ENCODE peak calls at places on chromosome 13, in five cellular contexts. One of them, this sample, is unnamed.
A peak's percentile ranks its signal among the peaks of the same experiment; 100 is the strongest.

GRCh38 chr13:112966776-112967175 is 2.2 kb upstream of the MCF2L start:
- DNase-seq in IMR-90: no peak
- DNase-seq in heart right ventricle: no peak
- DNase-seq in HFF-Myc: no peak
- DNase-seq in AG10803: no peak
- DNase-seq in this sample: no peak

GRCh38 chr13:63696055-63696454 is 2280.4 kb upstream of the PCDH20 start:
- DNase-seq in IMR-90: peak; percentile 93
- DNase-seq in heart right ventricle: no peak
- DNase-seq in HFF-Myc: no peak
- DNase-seq in AG10803: no peak
- DNase-seq in this sample: no peak

GRCh38 chr13:30927595-30927994 is 4.9 kb upstream of the TEX26 start:
- DNase-seq in IMR-90: no peak
- DNase-seq in heart right ventricle: no peak
- DNase-seq in HFF-Myc: no peak
- DNase-seq in AG10803: no peak
- DNase-seq in this sample: no peak

GRCh38 chr13:36026556-36026955 is 104.6 kb downstream of the DCLK1 start:
- DNase-seq in IMR-90: no peak
- DNase-seq in heart right ventricle: no peak
- DNase-seq in HFF-Myc: no peak
- DNase-seq in AG10803: no peak
- DNase-seq in this sample: no peak

GRCh38 chr13:32255744-32256120 is 59.4 kb downstream of the ZAR1L start:
- DNase-seq in IMR-90: peak; percentile 76
- DNase-seq in heart right ventricle: no peak
- DNase-seq in HFF-Myc: no peak
- DNase-seq in AG10803: no peak
- DNase-seq in this sample: no peak

GRCh38 chr13:63910406-63910957 is 2494.8 kb upstream of the PCDH20 start:
- DNase-seq in IMR-90: peak; percentile 7
- DNase-seq in heart right ventricle: no peak
- DNase-seq in HFF-Myc: no peak
- DNase-seq in AG10803: no peak
- DNase-seq in this sample: no peak

GRCh38 chr13:90787007-90787406 is 560.5 kb upstream of the MIR17HG start:
- DNase-seq in IMR-90: no peak
- DNase-seq in heart right ventricle: no peak
- DNase-seq in HFF-Myc: no peak
- DNase-seq in AG10803: no peak
- DNase-seq in this sample: no peak

GRCh38 chr13:97429681-97430081 is 4.3 kb upstream of the RAP2A start:
- DNase-seq in IMR-90: peak; percentile 50
- DNase-seq in heart right ventricle: peak; percentile 5
- DNase-seq in HFF-Myc: no peak
- DNase-seq in AG10803: peak; percentile 72
- DNase-seq in this sample: no peak

GRCh38 chr13:98478134-98479129 is 98.5 kb downstream of the STK24 start:
- DNase-seq in IMR-90: peak; percentile 36
- DNase-seq in heart right ventricle: no peak
- DNase-seq in HFF-Myc: no peak
- DNase-seq in AG10803: peak; percentile 48
- DNase-seq in this sample: peak; percentile 43

GRCh38 chr13:108408670-108409069 is 139.2 kb downstream of the TNFSF13B start:
- DNase-seq in IMR-90: no peak
- DNase-seq in heart right ventricle: no peak
- DNase-seq in HFF-Myc: no peak
- DNase-seq in AG10803: no peak
- DNase-seq in this sample: no peak

GRCh38 chr13:74299688-74300087 is 165.5 kb upstream of the KLF12 start:
- DNase-seq in IMR-90: no peak
- DNase-seq in heart right ventricle: no peak
- DNase-seq in HFF-Myc: no peak
- DNase-seq in AG10803: no peak
- DNase-seq in this sample: no peak

GRCh38 chr13:74301200-74302063 is 167.2 kb upstream of the KLF12 start:
- DNase-seq in IMR-90: peak; percentile 24
- DNase-seq in heart right ventricle: no peak
- DNase-seq in HFF-Myc: no peak
- DNase-seq in AG10803: no peak
- DNase-seq in this sample: no peak

GRCh38 chr13:74298912-74299311 is 164.7 kb upstream of the KLF12 start:
- DNase-seq in IMR-90: no peak
- DNase-seq in heart right ventricle: no peak
- DNase-seq in HFF-Myc: no peak
- DNase-seq in AG10803: no peak
- DNase-seq in this sample: no peak
- H3K4me3 ChIP-seq in IMR-90: no peak overlapping the region
- H3K4me3 ChIP-seq in heart right ventricle: no peak overlapping the region
- H3K4me3 ChIP-seq in HFF-Myc: no peak overlapping the region
- H3K4me3 ChIP-seq in AG10803: no peak overlapping the region
- H3K4me3 ChIP-seq in this sample: no peak overlapping the region

GRCh38 chr13:41028051-41028450 is 8.9 kb upstream of the ELF1 start:
- DNase-seq in IMR-90: peak; percentile 45
- DNase-seq in heart right ventricle: no peak
- DNase-seq in HFF-Myc: no peak
- DNase-seq in AG10803: no peak
- DNase-seq in this sample: no peak

GRCh38 chr13:41032646-41033396 is 13.7 kb upstream of the ELF1 start:
- DNase-seq in IMR-90: no peak
- DNase-seq in heart right ventricle: no peak
- DNase-seq in HFF-Myc: no peak
- DNase-seq in AG10803: no peak
- DNase-seq in this sample: no peak

GRCh38 chr13:41026806-41027205 is 7.7 kb upstream of the ELF1 start:
- DNase-seq in IMR-90: no peak
- DNase-seq in heart right ventricle: no peak
- DNase-seq in HFF-Myc: no peak
- DNase-seq in AG10803: no peak
- DNase-seq in this sample: no peak

GRCh38 chr13:41025518-41025917 is 6.4 kb upstream of the ELF1 start:
- DNase-seq in IMR-90: no peak
- DNase-seq in heart right ventricle: no peak
- DNase-seq in HFF-Myc: no peak
- DNase-seq in AG10803: no peak
- DNase-seq in this sample: no peak

DNA sequence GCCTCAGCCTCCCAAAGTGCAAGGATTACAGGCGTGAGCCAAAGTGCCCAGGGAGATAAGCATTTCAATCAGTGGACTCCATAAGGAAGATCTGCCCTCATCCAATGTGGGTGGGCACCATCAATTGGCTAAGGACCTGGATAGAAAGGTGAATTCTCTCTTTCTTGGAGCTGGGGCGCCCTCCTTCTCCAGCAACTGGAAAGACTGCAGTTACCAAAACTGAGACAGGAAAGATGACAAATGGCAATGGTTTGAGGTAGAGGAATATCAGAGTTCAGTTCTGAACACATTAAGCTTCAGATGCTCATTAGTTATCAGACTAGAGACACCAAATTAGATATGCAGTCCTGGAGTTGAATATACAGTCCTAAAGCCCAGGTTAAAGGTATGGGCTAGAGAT is 10.5 kb upstream of the ELF1 start:
- DNase-seq in IMR-90: no peak
- DNase-seq in heart right ventricle: no peak
- DNase-seq in HFF-Myc: no peak
- DNase-seq in AG10803: no peak
- DNase-seq in this sample: no peak
- TF ChIP-seq CTCF in IMR-90: no peak
- TF ChIP-seq CTCF in heart right ventricle: peak; percentile 8
- TF ChIP-seq CTCF in HFF-Myc: peak; percentile 5
- TF ChIP-seq CTCF in AG10803: no peak
- TF ChIP-seq CTCF in this sample: peak; percentile 18

DNA sequence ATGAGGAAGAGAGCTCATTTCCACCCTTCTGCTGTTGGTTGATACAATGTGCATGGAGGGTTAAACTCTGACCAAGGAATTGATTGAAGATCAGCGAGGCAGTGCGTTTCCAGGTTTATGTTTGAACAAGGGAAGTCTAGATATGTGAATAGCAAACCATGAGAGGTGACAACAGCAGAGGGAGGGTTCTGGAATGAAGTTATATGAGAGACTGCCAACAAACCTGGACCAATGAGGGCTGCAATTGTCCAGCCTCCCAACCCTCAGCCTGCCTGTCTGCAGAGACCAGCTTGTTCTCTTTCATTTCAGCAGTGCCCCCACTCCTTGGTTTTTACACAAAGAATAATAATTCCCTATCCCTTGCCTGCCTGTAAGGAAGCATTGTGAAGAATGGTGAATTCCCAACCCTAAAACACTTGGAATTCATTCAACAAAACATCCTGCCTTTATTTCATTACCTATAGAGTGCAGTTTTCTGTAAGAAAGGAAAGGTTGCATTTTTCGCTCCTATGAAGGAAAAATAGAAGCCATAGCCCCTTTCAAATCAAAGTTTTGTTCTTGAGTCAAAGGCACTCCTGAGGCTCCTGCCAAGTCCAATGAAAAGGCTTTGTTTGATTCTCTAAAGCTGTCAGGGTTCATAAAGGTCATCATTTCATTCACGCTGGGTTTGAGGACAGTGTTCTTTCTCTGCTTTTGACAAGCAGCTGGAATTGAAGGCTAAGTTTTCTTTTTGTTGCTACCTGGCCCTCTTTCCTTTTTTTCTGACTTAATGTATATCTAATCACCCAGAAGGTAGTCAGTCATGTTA is 53.6 kb upstream of the ABCC4 start:
- DNase-seq in IMR-90: no peak
- DNase-seq in heart right ventricle: no peak
- DNase-seq in HFF-Myc: no peak
- DNase-seq in AG10803: no peak
- DNase-seq in this sample: no peak
- H3K4me3 ChIP-seq in IMR-90: no peak overlapping the region
- H3K4me3 ChIP-seq in heart right ventricle: no peak overlapping the region
- H3K4me3 ChIP-seq in HFF-Myc: no peak overlapping the region
- H3K4me3 ChIP-seq in AG10803: no peak overlapping the region
- H3K4me3 ChIP-seq in this sample: no peak overlapping the region

DNA sequence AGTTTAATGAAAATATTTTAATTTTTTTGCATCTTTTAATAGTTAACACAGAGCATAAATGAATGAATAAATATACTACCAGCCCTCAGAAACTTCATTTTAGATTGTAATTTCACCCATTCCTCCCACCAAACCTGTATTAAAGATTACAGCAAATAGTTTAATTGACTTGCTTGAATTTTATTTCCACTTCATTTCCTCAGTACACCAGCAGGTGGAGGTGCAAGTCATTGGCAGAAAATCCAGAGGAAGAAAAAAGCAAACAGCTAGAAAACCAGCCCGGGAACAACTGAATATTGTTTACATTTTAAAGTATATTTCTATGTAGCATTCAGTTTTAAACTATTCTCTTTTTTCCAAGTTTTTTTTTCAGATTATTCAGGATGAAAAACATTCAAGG is 177.8 kb downstream of the OLFM4 start:
- DNase-seq in IMR-90: no peak
- DNase-seq in heart right ventricle: no peak
- DNase-seq in HFF-Myc: no peak
- DNase-seq in AG10803: no peak
- DNase-seq in this sample: no peak
- TF ChIP-seq CTCF in IMR-90: peak; percentile 23
- TF ChIP-seq CTCF in heart right ventricle: peak; percentile 6
- TF ChIP-seq CTCF in HFF-Myc: peak; percentile 5
- TF ChIP-seq CTCF in AG10803: peak; percentile 39
- TF ChIP-seq CTCF in this sample: peak; percentile 22

DNA sequence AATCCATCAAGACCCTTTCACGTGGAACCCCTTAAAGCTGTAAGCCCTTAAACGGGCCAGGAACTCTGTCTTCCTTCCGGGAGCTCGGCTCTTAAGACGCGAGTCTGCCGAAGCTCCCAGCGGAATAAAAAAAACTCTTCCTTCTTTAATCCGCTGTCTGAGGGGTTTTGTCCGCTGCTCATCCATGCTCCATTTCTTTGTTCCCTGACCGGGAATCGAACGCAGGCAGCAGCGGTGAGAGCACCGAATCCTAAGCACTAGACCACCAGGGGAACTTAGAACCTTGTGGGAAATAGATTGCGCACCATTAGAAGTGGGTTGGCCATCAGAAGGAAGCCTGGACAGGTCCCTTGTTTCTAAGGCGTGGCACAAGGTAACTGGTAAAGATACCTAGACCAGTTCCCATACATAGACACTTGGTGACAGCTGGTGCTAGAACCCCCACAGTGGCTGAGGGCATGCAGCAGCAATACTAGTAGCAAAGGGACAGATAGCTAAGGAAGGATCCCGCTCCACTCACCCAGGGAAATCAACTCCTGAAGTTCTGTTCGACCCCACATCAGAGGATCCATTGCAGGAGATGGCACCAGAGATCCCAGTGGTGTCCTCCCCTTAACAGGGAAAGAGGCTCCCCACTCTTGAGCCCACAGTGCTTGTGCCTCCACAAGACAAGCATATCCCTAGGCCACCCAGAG is 1.5 kb upstream of the RGCC start:
- DNase-seq in IMR-90: no peak
- DNase-seq in heart right ventricle: no peak
- DNase-seq in HFF-Myc: no peak
- DNase-seq in AG10803: no peak
- DNase-seq in this sample: no peak
- H3K4me3 ChIP-seq in IMR-90: no peak overlapping the region
- H3K4me3 ChIP-seq in heart right ventricle: no peak overlapping the region
- H3K4me3 ChIP-seq in HFF-Myc: no peak overlapping the region
- H3K4me3 ChIP-seq in AG10803: no peak overlapping the region
- H3K4me3 ChIP-seq in this sample: no peak overlapping the region

DNA sequence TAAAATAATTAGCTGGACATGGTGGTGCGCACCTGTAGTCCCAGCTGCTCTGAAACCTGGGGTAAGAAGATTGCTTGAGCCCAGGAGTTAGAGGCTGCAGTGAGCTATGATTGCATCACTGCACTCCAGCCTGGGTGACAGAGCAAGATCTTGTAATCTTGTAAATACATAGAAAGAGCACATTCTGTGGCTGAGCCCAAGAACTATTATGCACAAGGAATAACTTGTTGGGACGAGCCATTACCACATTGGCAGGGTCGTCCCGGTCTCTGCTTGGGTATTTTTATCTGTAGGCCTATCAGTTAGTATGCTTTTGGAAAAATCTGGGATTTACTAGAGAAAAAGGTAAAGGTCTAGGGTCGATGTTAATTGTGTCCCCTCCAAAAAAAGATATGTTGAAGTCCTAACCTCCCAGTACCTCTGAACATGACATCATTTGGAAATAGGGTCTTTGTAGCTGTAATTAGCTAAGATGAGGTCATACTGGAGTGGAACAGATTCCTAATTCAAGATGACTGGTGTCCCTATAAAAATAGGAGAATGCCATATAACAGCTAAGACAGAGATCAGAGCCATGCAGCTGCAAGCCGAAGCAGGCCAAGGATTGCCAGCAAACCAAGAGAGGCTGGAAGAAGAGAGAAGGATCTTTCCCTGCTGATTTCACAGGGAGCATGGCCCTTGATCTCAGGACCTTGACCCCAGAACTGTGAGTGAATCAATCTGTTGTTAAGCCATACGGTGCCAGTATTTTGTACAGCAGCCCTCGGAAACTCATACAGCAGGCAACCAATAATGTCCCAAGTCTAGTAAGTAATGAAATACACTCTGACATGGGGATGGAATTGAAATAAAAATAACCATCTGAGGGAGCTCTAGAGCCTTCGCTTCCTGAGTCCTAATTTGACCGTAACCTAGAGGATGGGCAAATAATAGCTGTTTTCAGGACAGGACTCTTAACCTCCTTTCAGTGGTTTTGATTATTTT is 77.0 kb downstream of the TM9SF2 start:
- DNase-seq in IMR-90: no peak
- DNase-seq in heart right ventricle: no peak
- DNase-seq in HFF-Myc: no peak
- DNase-seq in AG10803: peak; percentile 11
- DNase-seq in this sample: no peak
- TF ChIP-seq CTCF in IMR-90: peak; percentile 15
- TF ChIP-seq CTCF in heart right ventricle: peak; percentile 48
- TF ChIP-seq CTCF in HFF-Myc: peak; percentile 27
- TF ChIP-seq CTCF in AG10803: peak; percentile 34
- TF ChIP-seq CTCF in this sample: peak; percentile 8

GRCh38 chr13:110812111-110812868 is 98.8 kb downstream of the ING1 start:
- DNase-seq in IMR-90: no peak
- DNase-seq in heart right ventricle: no peak
- DNase-seq in HFF-Myc: no peak
- DNase-seq in AG10803: peak; percentile 17
- DNase-seq in this sample: no peak
- H3K4me3 ChIP-seq in IMR-90: peak overlapping the region; percentile 20
- H3K4me3 ChIP-seq in heart right ventricle: peak overlapping the region; percentile 41
- H3K4me3 ChIP-seq in HFF-Myc: no peak overlapping the region
- H3K4me3 ChIP-seq in AG10803: peak overlapping the region; percentile 36
- H3K4me3 ChIP-seq in this sample: no peak overlapping the region